ENCODE peak calls at places on chromosomes 12 and 14, in eight cellular contexts. M is epithelial cell of esophagus, Z is Calu3, T is cardiac fibroblast, L is dorsolateral prefrontal cortex, N is BJ, R is B cell, W is GM12865. J is an unnamed sample.

GRCh38 chr12:30877110-30877875 is 49.3 kb upstream of the TSPAN11 start:
- DNase-seq in M (peak), Z (no peak), T (no peak), L (no peak), N (no peak), R (no peak), W (no peak), J (no peak)

GRCh38 chr12:92215358-92215757 is 69.7 kb upstream of the BTG1 start:
- DNase-seq in M (no peak), Z (no peak), T (no peak), L (no peak), N (no peak), R (no peak), W (no peak), J (no peak)

GRCh38 chr12:32069731-32070130 is 36.9 kb upstream of the BICD1 start:
- DNase-seq in M (no peak), Z (no peak), T (no peak), L (no peak), N (no peak), R (no peak), W (no peak), J (no peak)

GRCh38 chr12:82833461-82833860 is 146.8 kb downstream of the TMTC2 start:
- DNase-seq in M (no peak), Z (no peak), T (no peak), L (no peak), N (no peak), R (no peak), W (no peak), J (no peak)

GRCh38 chr12:45232771-45233372 is 17.0 kb downstream of the ANO6 start:
- DNase-seq in M (peak), Z (peak), T (peak), L (no peak), N (peak), R (no peak), W (peak), J (peak)

GRCh38 chr14:104579507-104579906 is at the start of gene C14orf180:
- DNase-seq in M (no peak), Z (no peak), T (no peak), L (no peak), N (no peak), R (no peak), W (no peak), J (no peak)

GRCh38 chr14:94003397-94003796 is 6.3 kb downstream of the CCDC197 start:
- DNase-seq in M (no peak), Z (no peak), T (no peak), L (no peak), N (no peak), R (no peak), W (no peak), J (no peak)

GRCh38 chr14:82445810-82446575 is 912.3 kb upstream of the SEL1L start:
- DNase-seq in M (no peak), Z (no peak), T (no peak), L (no peak), N (no peak), R (no peak), W (no peak), J (no peak)

GRCh38 chr14:94769413-94770250 is at the start of gene GSC:
- DNase-seq in M (peak), Z (peak), T (peak), L (no peak), N (no peak), R (peak), W (no peak), J (no peak)

GRCh38 chr14:85102591-85102990 is 427.4 kb upstream of the FLRT2 start:
- DNase-seq in M (no peak), Z (no peak), T (no peak), L (no peak), N (no peak), R (no peak), W (no peak), J (no peak)
- TF ChIP-seq CTCF in M (no peak), Z (no peak), T (no peak), L (no peak), N (no peak), R (no peak), W (no peak), J (no peak)

GRCh38 chr14:60189923-60190840 is 25.0 kb upstream of the DHRS7 start:
- DNase-seq in M (no peak), Z (no peak), T (no peak), L (no peak), N (no peak), R (no peak), W (peak), J (no peak)

GRCh38 chr14:60199321-60199720 is 34.1 kb upstream of the DHRS7 start:
- DNase-seq in M (no peak), Z (no peak), T (no peak), L (no peak), N (no peak), R (no peak), W (no peak), J (no peak)

GRCh38 chr14:60197629-60198318 is 32.6 kb upstream of the DHRS7 start:
- DNase-seq in M (peak), Z (no peak), T (no peak), L (no peak), N (no peak), R (no peak), W (no peak), J (no peak)

GRCh38 chr14:60196291-60196690 is 31.1 kb upstream of the DHRS7 start:
- DNase-seq in M (peak), Z (no peak), T (no peak), L (no peak), N (no peak), R (no peak), W (no peak), J (no peak)

DNA sequence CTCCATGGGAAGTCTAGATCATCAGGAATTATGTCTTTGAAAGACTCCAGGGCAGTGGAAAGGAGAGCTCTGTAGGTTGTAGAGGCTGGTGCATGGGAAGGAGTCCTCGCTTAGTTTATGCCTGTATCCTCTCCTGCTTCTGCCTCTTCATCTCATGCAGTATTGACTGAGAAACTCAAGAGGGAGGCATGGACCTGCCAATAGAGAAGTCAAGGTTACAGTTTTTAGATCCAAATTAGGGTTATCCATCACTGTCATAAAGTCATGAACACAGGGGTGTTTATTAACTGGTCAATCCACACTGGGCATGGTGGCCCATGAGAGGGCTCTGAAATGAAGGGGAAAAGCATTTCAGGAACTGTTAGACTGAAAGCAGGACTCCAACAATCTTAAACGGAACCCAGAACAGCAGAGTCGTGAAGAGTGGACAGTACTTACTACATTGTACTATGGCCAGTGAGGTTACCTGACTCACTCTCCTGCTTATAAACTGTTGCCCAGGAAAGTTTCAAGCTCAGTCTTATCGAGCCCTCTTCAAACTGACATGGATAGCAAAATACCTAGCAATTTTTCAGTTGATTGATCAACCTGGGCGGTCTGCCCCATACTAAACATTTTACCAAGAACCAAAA is 30.1 kb upstream of the DHRS7 start:
- DNase-seq in M (no peak), Z (no peak), T (no peak), L (no peak), N (no peak), R (no peak), W (peak), J (no peak)
- TF ChIP-seq CTCF in M (no peak), Z (no peak), T (no peak), L (no peak), N (no peak), R (no peak), W (peak), J (peak)

GRCh38 chr12:12999959-13000615 is at the start of gene HEBP1:
- DNase-seq in M (peak), Z (peak), T (peak), L (peak), N (no peak), R (peak), W (peak), J (peak)

GRCh38 chr12:13000616-13000934 is 510 bp upstream of the HEBP1 start:
- DNase-seq in M (no peak), Z (peak), T (no peak), L (no peak), N (no peak), R (no peak), W (no peak), J (no peak)

GRCh38 chr12:13001725-13002040 is 1.6 kb upstream of the HEBP1 start:
- DNase-seq in M (no peak), Z (no peak), T (no peak), L (no peak), N (no peak), R (no peak), W (no peak), J (no peak)

GRCh38 chr12:13002301-13003097 is 2.4 kb upstream of the HEBP1 start:
- DNase-seq in M (no peak), Z (no peak), T (no peak), L (no peak), N (no peak), R (no peak), W (no peak), J (no peak)

GRCh38 chr12:13000935-13001724 is 1.1 kb upstream of the HEBP1 start:
- DNase-seq in M (peak), Z (peak), T (peak), L (no peak), N (no peak), R (peak), W (peak), J (no peak)
- TF ChIP-seq CTCF in M (peak), Z (no peak), T (peak), L (peak), N (peak), R (peak), W (no peak), J (peak)

GRCh38 chr12:87150969-87151662 is 878.1 kb downstream of the C12orf50 start:
- DNase-seq in M (peak), Z (no peak), T (no peak), L (no peak), N (no peak), R (no peak), W (peak), J (no peak)
- TF ChIP-seq CTCF in M (no peak), Z (no peak), T (no peak), L (no peak), N (no peak), R (no peak), W (no peak), J (no peak)

GRCh38 chr14:77125275-77126073 is 16.1 kb downstream of the ZDHHC22 start:
- DNase-seq in M (no peak), Z (no peak), T (no peak), L (no peak), N (no peak), R (no peak), W (no peak), J (no peak)
- TF ChIP-seq CTCF in M (no peak), Z (peak), T (no peak), L (peak), N (no peak), R (peak), W (no peak), J (peak)

GRCh38 chr12:11622774-11623375 is 26.6 kb upstream of the ETV6 start:
- DNase-seq in M (no peak), Z (no peak), T (no peak), L (no peak), N (no peak), R (no peak), W (peak), J (no peak)
- TF ChIP-seq CTCF in M (peak), Z (no peak), T (peak), L (no peak), N (peak), R (no peak), W (peak), J (no peak)

GRCh38 chr12:114667669-114668150 is 16.3 kb downstream of the TBX3 start:
- DNase-seq in M (no peak), Z (no peak), T (no peak), L (no peak), N (no peak), R (no peak), W (no peak), J (no peak)

GRCh38 chr12:114666746-114667668 is 17.0 kb downstream of the TBX3 start:
- DNase-seq in M (no peak), Z (no peak), T (no peak), L (no peak), N (no peak), R (peak), W (no peak), J (no peak)

GRCh38 chr12:114669501-114670256 is 14.3 kb downstream of the TBX3 start:
- DNase-seq in M (no peak), Z (no peak), T (peak), L (no peak), N (no peak), R (no peak), W (no peak), J (no peak)

GRCh38 chr12:114668905-114669304 is 15.1 kb downstream of the TBX3 start:
- DNase-seq in M (no peak), Z (no peak), T (no peak), L (no peak), N (no peak), R (peak), W (no peak), J (no peak)

DNA sequence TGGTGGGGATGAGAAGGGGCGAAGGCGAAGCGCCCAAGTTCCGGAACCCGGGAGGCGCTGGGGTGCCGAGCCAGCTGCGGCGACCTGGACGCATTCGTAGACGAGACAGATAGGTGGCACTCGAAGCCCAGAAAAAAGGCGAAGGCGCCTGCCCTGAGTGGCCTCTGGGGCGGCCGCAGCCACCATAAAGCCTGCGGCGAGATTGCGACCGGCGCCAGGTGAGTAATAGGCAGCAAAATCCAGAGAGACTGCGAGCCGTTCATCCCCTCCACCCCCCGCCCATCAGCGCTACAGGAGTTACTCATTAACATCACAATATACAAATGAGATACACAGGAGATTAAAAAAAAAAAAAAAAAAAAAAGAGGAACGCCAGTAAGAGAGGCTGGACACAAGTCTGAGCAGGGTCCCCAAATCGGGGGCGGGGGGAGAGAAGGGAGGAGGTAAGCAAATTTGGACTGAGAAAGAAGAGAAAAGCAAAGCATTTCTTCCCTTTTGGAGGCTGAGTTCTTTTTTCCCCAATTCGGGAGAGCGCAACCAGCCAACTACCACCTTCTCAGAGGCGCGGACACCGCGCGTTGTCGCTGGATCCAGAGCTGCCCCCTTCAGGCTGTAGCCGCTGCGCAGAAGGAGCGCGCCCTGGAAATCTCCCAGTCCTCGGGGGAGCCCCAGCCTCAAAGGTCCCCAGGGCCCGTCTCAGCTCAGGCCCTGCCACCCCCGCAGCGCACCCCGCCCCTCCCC is 15.7 kb downstream of the TBX3 start:
- DNase-seq in M (peak), Z (peak), T (peak), L (peak), N (no peak), R (no peak), W (peak), J (peak)
- TF ChIP-seq CTCF in M (peak), Z (no peak), T (peak), L (peak), N (peak), R (no peak), W (peak), J (peak)

DNA sequence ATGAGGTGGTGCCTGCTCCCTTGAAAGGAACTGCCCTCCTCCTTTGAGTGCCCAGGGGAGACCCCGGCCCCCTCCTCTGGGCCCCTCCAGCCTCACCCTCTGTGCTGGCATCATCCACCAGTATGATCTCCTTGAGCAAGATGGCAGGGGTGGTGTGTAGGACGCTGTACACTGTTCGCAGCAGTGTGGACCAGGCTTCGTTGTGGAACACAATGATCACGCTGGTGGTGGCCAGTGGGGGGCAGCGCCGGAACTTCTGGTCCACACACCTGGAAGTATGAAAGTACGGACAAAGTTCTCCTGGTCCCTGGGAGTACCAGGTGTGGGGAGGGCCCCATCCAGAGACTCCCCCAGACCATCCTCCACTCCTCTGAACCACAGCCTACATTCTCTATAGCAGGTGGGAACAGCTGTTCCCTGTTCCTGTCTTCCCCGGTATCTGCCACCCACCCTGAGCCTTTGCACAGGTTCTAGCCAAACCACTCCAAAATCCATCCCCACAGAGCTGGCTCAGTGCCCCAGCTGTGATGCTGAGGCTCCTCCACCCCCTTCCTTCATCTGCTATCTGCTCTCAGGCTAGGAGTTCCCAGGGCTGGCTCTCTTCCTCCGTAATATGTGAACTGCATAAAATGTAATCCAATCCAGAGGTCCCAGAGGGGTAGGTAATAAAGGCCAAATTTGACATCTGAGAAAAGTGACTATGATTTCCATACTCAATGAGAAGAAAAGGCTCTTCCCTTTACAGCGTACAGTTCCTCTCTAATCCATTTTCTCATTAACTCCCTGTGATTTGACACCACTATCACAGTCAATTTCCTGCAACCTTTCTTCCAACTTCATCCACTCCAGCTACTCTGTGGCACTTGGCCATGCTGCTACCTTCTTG is 13.9 kb downstream of the GALNT6 start:
- DNase-seq in M (no peak), Z (no peak), T (no peak), L (no peak), N (no peak), R (no peak), W (no peak), J (no peak)
- TF ChIP-seq CTCF in M (no peak), Z (no peak), T (no peak), L (no peak), N (no peak), R (no peak), W (no peak), J (no peak)

GRCh38 chr12:3644103-3644502 is 108.8 kb downstream of the CRACR2A start:
- DNase-seq in M (no peak), Z (no peak), T (no peak), L (no peak), N (no peak), R (no peak), W (no peak), J (no peak)
- TF ChIP-seq CTCF in M (no peak), Z (no peak), T (no peak), L (no peak), N (no peak), R (no peak), W (no peak), J (no peak)

GRCh38 chr12:132687211-132688164 is at the start of the genes POLE and PXMP2:
- DNase-seq in M (peak), Z (peak), T (peak), L (peak), N (peak), R (peak), W (peak), J (peak)
- TF ChIP-seq CTCF in M (no peak), Z (no peak), T (no peak), L (peak), N (no peak), R (no peak), W (peak), J (peak)